ENCODE peak calls at places on chromosomes 5 and 9, in four cellular contexts. K is esophagus squamous epithelium, T is Peyer's patch, Z is tibial artery. Q is an unnamed sample.

GRCh38 chr9:115649991-115650472 is 503.6 kb upstream of the PAPPA start:
- DNase-seq in T (peak; percentile 18), Z (peak; percentile 95), K (no peak), Q (no peak)

GRCh38 chr5:17224858-17225436 is 7.5 kb downstream of the BASP1 start:
- DNase-seq in K (no peak), Z (no peak), T (no peak), Q (no peak)

GRCh38 chr9:126629007-126629674 is 15.4 kb downstream of the LMX1B start:
- DNase-seq in T (no peak), Z (no peak), K (no peak), Q (no peak)

GRCh38 chr9:91787931-91788330 is 162.1 kb downstream of the ROR2 start:
- DNase-seq in Z (no peak), K (no peak), T (no peak), Q (no peak)

GRCh38 chr5:54317511-54318260 is 7.3 kb upstream of the ARL15 start:
- DNase-seq in K (no peak), T (no peak), Z (no peak), Q (no peak)

GRCh38 chr5:119412828-119413227 is 39.5 kb upstream of the HSD17B4 start:
- DNase-seq in T (no peak), K (no peak), Z (no peak), Q (no peak)

GRCh38 chr5:14816999-14817761 is 54.4 kb downstream of the ANKH start:
- DNase-seq in Z (peak; percentile 81), T (no peak), K (no peak), Q (no peak)

GRCh38 chr9:72592501-72593403 is 71.3 kb downstream of the TMC1 start:
- DNase-seq in T (no peak), K (no peak), Z (no peak), Q (no peak)

GRCh38 chr5:154477382-154478223 is 424 bp downstream of the HAND1 start:
- DNase-seq in Z (no peak), K (no peak), T (no peak), Q (no peak)

GRCh38 chr5:39547548-39548154 is 122.9 kb upstream of the DAB2 start:
- DNase-seq in T (no peak), K (no peak), Z (no peak), Q (no peak)

GRCh38 chr9:128159073-128159783 is 837 bp upstream of the BBLN start:
- DNase-seq in T (peak; percentile 38), Z (no peak), K (no peak), Q (peak; percentile 72)

GRCh38 chr9:114606068-114606467 is 5.0 kb upstream of the TMEM268 start:
- DNase-seq in Z (no peak), T (no peak), K (no peak), Q (no peak)

GRCh38 chr9:87147803-87148202 is 200.5 kb upstream of the GAS1 start:
- DNase-seq in K (no peak), Z (no peak), T (no peak), Q (no peak)

GRCh38 chr5:110839004-110839403 is 100.2 kb downstream of the SLC25A46 start:
- DNase-seq in K (no peak), T (peak; percentile 16), Z (no peak), Q (no peak)

GRCh38 chr5:148011407-148012124 is 52.2 kb upstream of the SPINK5 start:
- DNase-seq in K (no peak), T (no peak), Z (no peak), Q (no peak)

GRCh38 chr9:95147452-95147851 is 170.1 kb downstream of the FANCC start:
- DNase-seq in Z (no peak), T (no peak), K (no peak), Q (no peak)

GRCh38 chr9:96219615-96220257 is 82.2 kb downstream of the HSD17B3 start:
- DNase-seq in T (no peak), K (no peak), Z (peak; percentile 81), Q (peak; percentile 40)

GRCh38 chr9:23526806-23527205 is 299.2 kb downstream of the ELAVL2 start:
- DNase-seq in T (no peak), Z (no peak), K (no peak), Q (no peak)

GRCh38 chr9:12815895-12816294 is 41.1 kb downstream of the LURAP1L start:
- DNase-seq in Z (no peak), K (no peak), T (no peak), Q (no peak)

GRCh38 chr9:121808781-121809180 is 157.3 kb downstream of the DAB2IP start:
- DNase-seq in T (no peak), Z (no peak), K (no peak), Q (no peak)

GRCh38 chr9:126301985-126302603 is 24.5 kb upstream of the MVB12B start:
- DNase-seq in K (no peak), Z (no peak), T (peak; percentile 40), Q (peak; percentile 67)

GRCh38 chr9:97830884-97831829 is 21.9 kb upstream of the FOXE1 start:
- DNase-seq in T (no peak), K (no peak), Z (no peak), Q (no peak)

GRCh38 chr9:88775037-88775471 is 216.2 kb upstream of the S1PR3 start:
- DNase-seq in Z (no peak), K (no peak), T (no peak), Q (no peak)

GRCh38 chr9:119951090-119951489 is 581.9 kb upstream of the BRINP1 start:
- DNase-seq in Z (no peak), K (no peak), T (no peak), Q (no peak)

GRCh38 chr5:32536246-32536645 is 49.1 kb upstream of the SUB1 start:
- DNase-seq in K (no peak), T (no peak), Z (no peak), Q (no peak)
- H3K27ac ChIP-seq in K (no peak overlapping the region), T (no peak overlapping the region), Z (no peak overlapping the region), Q (no peak overlapping the region)

DNA sequence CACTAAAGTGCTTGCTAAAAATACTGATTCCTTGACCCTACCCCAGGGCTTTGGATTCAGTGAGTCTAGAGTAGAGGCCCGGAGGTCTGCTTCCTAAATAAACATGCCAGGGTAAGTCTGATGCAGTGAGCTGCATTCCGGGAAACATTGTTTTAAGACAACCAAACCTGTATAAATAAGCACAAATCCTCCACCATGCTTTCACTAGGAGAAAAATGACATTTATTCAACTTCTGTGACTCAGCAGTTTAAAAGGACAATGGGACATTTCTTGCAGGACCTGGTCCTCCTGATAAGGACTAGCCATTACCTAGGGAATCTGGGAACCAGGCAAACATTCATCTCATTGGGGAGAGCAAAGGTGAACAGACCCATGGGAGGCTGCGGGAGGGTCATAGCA is 335.3 kb downstream of the MLLT3 start:
- DNase-seq in Z (no peak), T (no peak), K (no peak), Q (no peak)
- H3K4me1 ChIP-seq in Z (no peaks in the 10 kb centered on the region), T (no peaks in the 10 kb centered on the region), K (no peaks in the 10 kb centered on the region), Q (no peaks in the 10 kb centered on the region)

DNA sequence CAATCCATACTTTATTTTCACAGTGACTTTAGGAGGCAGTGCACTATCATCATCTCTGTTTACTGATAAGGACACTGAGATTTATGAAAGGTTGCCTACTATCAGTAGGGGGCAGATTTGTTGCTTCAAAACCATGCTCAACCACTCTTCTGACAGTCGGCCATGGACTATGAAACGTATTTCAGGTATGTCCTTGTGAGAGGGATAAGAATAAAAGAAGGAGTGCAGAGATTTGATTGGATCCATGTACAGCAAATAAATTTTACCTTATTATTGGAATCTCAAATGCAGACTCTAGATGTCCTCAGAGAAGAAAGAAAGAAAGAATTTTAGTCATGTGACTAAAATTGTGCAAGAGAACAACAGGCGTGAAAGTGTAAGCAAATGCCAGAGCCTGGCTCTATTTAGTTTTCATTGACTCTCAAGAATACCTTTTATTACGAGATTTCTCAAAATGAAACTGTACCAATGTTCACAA is 296.6 kb upstream of the RASA1 start:
- DNase-seq in T (no peak), Z (no peak), K (no peak), Q (no peak)
- TF ChIP-seq CTCF in T (peak; percentile 27), Z (no peak), K (no peak), Q (peak; percentile 21)

GRCh38 chr9:1454211-1454979 is 404.2 kb downstream of the DMRT2 start:
- DNase-seq in Z (no peak), T (no peak), K (no peak), Q (no peak)
- H3K27ac ChIP-seq in Z (no peak overlapping the region), T (no peak overlapping the region), K (no peak overlapping the region), Q (no peak overlapping the region)

GRCh38 chr5:157215826-157216167 is 35.2 kb downstream of the ITK start:
- DNase-seq in T (no peak), Z (no peak), K (no peak), Q (no peak)
- H3K4me1 ChIP-seq in T (no peaks in the 10 kb centered on the region), Z (no peaks in the 10 kb centered on the region), K (no peaks in the 10 kb centered on the region), Q (peaks cover 98% of the 10 kb centered on the region)

DNA sequence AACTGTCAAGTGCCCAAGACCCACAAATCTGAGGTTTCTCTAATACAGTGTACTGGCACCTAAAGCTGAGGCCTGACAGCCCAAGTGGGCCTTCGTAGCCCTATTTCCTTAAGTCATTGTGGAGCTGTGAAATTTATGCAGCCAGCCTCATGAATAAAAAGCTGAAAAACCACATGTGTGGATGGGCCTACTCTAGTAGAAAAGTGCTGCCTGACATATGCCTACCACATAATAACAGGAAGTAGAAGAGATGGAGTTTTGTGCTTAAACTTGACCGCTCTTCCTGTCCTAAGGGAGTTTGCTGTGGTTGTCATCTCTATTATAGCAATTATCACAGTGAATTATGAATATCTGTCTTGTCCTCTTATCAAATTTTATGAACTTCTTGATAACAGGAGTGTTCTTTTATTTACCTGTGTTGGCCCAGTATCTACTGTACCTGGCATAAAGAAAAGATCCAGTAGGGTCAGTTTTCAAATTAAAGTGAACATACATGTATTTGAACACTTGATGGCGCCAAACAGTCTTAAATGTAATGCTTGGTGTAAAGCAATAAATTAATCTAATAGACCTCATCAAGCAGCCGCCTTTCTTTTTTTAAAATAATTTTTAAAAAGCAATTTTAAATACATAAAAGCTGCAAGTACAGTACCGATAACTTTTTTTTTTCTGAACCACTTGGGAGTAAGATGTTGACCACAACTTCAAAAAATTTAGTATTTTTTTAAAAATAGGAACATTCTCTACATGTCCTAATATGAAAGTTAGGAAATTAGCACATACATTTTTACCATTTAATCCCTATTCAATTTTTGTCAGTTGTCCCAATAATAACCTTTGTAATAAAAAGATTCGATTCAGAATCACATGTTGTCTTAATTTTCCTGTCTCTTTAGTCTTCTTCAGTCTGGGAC is 51.0 kb downstream of the FKTN start:
- DNase-seq in Z (no peak), K (no peak), T (no peak), Q (no peak)
- TF ChIP-seq CTCF in Z (peak; percentile 44), K (peak; percentile 46), T (peak; percentile 77), Q (peak; percentile 70)

GRCh38 chr5:76591366-76591765 is 31.8 kb downstream of the F2RL2 start:
- DNase-seq in Z (no peak), T (no peak), K (no peak), Q (no peak)

GRCh38 chr5:76595755-76596481 is 27.3 kb downstream of the F2RL2 start:
- DNase-seq in T (no peak), Z (no peak), K (no peak), Q (no peak)

GRCh38 chr5:76590027-76590426 is 33.2 kb downstream of the F2RL2 start:
- DNase-seq in T (no peak), Z (no peak), K (no peak), Q (no peak)

DNA sequence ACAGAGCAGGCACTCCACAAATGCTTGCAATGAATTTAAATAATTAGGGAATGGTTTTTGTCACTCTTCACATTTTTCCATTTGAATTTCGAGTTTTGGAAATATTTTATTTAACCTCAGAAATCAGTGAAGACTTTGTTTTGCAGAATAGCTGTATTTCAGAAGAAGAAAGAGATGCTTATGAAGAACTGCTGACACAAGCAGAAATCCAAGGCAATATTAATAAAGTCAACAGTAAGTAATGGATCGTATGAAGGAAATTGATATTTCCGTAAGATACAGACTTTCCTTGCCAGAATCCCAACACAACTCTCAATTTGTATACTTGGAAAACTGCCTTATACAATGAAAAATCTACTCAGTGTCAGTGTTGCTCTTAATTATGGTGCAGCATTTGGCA is 30.5 kb downstream of the F2RL2 start:
- DNase-seq in K (no peak), Z (no peak), T (no peak), Q (no peak)
- H3K27ac ChIP-seq in K (no peak overlapping the region), Z (no peak overlapping the region), T (no peak overlapping the region), Q (no peak overlapping the region)

Q was measured in CD8-positive, alpha-beta T cell.